ENCODE peak calls at places on chromosomes 5 and 9, in five cellular contexts. S is stomach, A is tibial nerve, B is A549, Z is transverse colon. H is an unnamed sample. For H3K4me1, the result is how much of the 10 kb centered on the place peaks cover.

GRCh38 chr9:126630458-126631237 is 16.9 kb downstream of the LMX1B start:
- DNase-seq in S (no peak), A (no peak), B (no peak), Z (no peak), H (no peak)

GRCh38 chr5:20556364-20556763 is 568.4 kb upstream of the CDH18 start:
- DNase-seq in S (no peak), A (no peak), B (no peak), Z (no peak), H (no peak)

GRCh38 chr5:169626779-169627178 is 10.3 kb upstream of the DOCK2 start:
- DNase-seq in S (no peak), A (no peak), B (no peak), Z (no peak), H (no peak)

GRCh38 chr5:3963662-3964061 is 368.0 kb downstream of the IRX1 start:
- DNase-seq in S (no peak), A (no peak), B (no peak), Z (no peak), H (no peak)

GRCh38 chr5:36300927-36301540 is 668 bp downstream of the RANBP3L start:
- DNase-seq in S (peak), A (no peak), B (no peak), Z (no peak), H (no peak)

GRCh38 chr5:61159841-61160240 is 2.4 kb downstream of the SMIM15 start:
- DNase-seq in S (no peak), A (no peak), B (no peak), Z (no peak), H (no peak)

GRCh38 chr5:126568206-126568755 is 26.7 kb downstream of the ALDH7A1 start:
- DNase-seq in S (peak), A (no peak), B (no peak), Z (no peak), H (no peak)

GRCh38 chr5:17402291-17403121 is 95.5 kb upstream of the TAF11L2 start:
- DNase-seq in S (no peak), A (no peak), B (no peak), Z (no peak), H (no peak)

GRCh38 chr5:77224672-77225355 is 14.3 kb downstream of the PDE8B start:
- DNase-seq in S (no peak), A (no peak), B (no peak), Z (no peak), H (no peak)

GRCh38 chr5:150757087-150757649 is 1.6 kb downstream of the DCTN4 start:
- DNase-seq in S (no peak), A (no peak), B (no peak), Z (no peak), H (no peak)

GRCh38 chr9:70004310-70004709 is 39.3 kb upstream of the MAMDC2 start:
- DNase-seq in S (no peak), A (no peak), B (no peak), Z (no peak), H (no peak)

GRCh38 chr5:89900346-89900745 is 509.2 kb downstream of the CETN3 start:
- DNase-seq in S (no peak), A (no peak), B (no peak), Z (no peak), H (no peak)

GRCh38 chr5:168432903-168433302 is 53.4 kb upstream of the RARS1 start:
- DNase-seq in S (no peak), A (no peak), B (no peak), Z (no peak), H (no peak)

GRCh38 chr5:2374703-2375102 is 376.8 kb downstream of the IRX2 start:
- DNase-seq in S (no peak), A (no peak), B (no peak), Z (no peak), H (peak)

GRCh38 chr9:81472701-81473100 is 216.6 kb downstream of the TLE1 start:
- DNase-seq in S (no peak), A (no peak), B (no peak), Z (no peak), H (no peak)

GRCh38 chr5:148838357-148838756 is 11.9 kb downstream of the ADRB2 start:
- DNase-seq in S (no peak), A (no peak), B (no peak), Z (no peak), H (no peak)

GRCh38 chr9:82637368-82637767 is 425.6 kb downstream of the RASEF start:
- DNase-seq in S (no peak), A (no peak), B (no peak), Z (no peak), H (no peak)

GRCh38 chr9:84493284-84493947 is 152.9 kb upstream of the SLC28A3 start:
- DNase-seq in S (no peak), A (no peak), B (no peak), Z (no peak), H (no peak)

GRCh38 chr9:12859704-12860251 is 85.0 kb downstream of the LURAP1L start:
- DNase-seq in S (no peak), A (no peak), B (peak), Z (no peak), H (no peak)

GRCh38 chr5:92998456-92998855 is 582.6 kb downstream of the NR2F1-AS1 start:
- DNase-seq in S (no peak), A (no peak), B (no peak), Z (no peak), H (no peak)

GRCh38 chr5:127898551-127899213 is 184.9 kb upstream of the SLC12A2 start:
- DNase-seq in S (no peak), A (no peak), B (no peak), Z (no peak), H (no peak)

GRCh38 chr5:110785356-110785755 is 46.5 kb downstream of the SLC25A46 start:
- DNase-seq in S (no peak), A (no peak), B (no peak), Z (no peak), H (no peak)

GRCh38 chr5:317086-317811 is 4.3 kb upstream of the AHRR start:
- DNase-seq in S (no peak), A (no peak), B (peak), Z (peak), H (no peak)

GRCh38 chr9:99748251-99748650 is 73.4 kb upstream of the NR4A3 start:
- DNase-seq in S (no peak), A (no peak), B (no peak), Z (no peak), H (no peak)

GRCh38 chr5:122703214-122703613 is 71.7 kb upstream of the SNX2 start:
- DNase-seq in S (no peak), A (no peak), B (no peak), Z (no peak), H (no peak)
- TF ChIP-seq POLR2A in S (no peak), A (no peak), B (no peak), Z (no peak), H (no peak)

DNA sequence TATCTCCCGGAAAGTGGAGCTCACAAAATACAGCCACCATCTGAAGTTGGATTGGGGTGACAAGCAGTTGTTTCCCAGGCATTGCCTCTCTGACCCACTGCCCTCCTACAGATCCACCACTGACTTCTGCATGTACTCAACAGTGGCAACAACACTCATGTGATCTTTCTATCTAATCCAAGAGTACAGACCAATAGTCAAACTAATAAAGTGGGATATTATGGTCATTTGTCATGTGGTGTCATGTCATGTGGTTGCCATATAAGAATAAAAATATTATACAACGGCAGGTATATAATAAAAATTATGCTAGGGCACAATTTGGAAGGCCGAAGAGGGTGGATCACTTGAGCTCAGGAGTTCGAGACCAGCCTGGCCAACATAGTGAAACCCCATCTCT is 33.0 kb upstream of the SNAPC3 start:
- DNase-seq in S (no peak), A (no peak), B (no peak), Z (no peak), H (no peak)
- H3K4me1 ChIP-seq in S (under half), A (under half), B (under half), Z (under half), H (under half)

DNA sequence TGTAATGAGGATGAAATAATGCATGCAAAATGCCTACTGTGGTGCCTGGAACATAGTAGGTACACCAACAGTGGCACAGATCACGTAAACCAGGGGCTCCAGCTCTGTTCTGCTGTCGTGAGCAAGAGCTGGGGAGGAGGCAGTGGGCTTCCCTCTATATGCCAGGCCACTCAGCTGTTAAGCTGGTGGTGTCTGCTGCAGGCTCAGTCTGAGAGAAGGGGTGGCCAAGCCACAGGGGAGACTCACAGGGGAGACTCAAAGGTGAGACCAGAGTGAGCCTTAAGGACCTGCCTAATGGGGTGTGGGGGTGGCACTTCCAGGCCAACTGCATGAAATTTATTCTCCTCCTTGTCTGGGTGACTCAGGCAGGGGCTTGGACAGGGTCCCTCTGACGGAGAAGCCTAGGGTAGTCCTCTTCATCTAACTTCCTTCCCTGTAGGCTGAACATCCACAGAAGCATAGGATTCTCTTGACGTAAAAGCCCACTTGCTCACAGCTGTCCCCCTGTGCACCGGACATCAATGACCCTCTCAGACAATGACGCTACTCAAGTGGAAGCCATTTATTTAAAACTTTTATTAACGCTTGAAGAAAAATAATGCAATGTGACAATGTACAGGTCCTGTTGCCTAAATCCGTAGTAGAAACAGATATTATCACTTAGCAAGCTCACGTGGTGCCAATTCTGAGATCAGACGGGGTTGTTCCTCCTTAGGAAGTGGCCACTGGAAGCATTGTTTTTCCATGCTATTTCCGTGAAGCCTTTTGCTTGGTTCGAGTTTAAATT is 13.9 kb downstream of the STC2 start:
- DNase-seq in S (no peak), A (no peak), B (no peak), Z (no peak), H (no peak)
- TF ChIP-seq POLR2A in S (no peak), A (no peak), B (no peak), Z (no peak), H (no peak)

GRCh38 chr5:175654807-175655206 is 3.1 kb upstream of the HRH2 start:
- DNase-seq in S (no peak), A (no peak), B (no peak), Z (no peak), H (no peak)
- H3K4me1 ChIP-seq in S (under half), A (under half), B (under half), Z (under half), H (under half)

GRCh38 chr9:137761793-137762192 is 115.8 kb upstream of the CACNA1B start:
- DNase-seq in S (no peak), A (no peak), B (no peak), Z (no peak), H (no peak)
- TF ChIP-seq POLR2A in S (no peak), A (no peak), B (no peak), Z (no peak), H (no peak)

GRCh38 chr5:173717959-173718358 is 101.5 kb upstream of the BOD1 start:
- DNase-seq in S (no peak), A (no peak), B (no peak), Z (no peak), H (no peak)
- H3K4me1 ChIP-seq in S (under half), A (under half), B (under half), Z (under half), H (under half)

DNA sequence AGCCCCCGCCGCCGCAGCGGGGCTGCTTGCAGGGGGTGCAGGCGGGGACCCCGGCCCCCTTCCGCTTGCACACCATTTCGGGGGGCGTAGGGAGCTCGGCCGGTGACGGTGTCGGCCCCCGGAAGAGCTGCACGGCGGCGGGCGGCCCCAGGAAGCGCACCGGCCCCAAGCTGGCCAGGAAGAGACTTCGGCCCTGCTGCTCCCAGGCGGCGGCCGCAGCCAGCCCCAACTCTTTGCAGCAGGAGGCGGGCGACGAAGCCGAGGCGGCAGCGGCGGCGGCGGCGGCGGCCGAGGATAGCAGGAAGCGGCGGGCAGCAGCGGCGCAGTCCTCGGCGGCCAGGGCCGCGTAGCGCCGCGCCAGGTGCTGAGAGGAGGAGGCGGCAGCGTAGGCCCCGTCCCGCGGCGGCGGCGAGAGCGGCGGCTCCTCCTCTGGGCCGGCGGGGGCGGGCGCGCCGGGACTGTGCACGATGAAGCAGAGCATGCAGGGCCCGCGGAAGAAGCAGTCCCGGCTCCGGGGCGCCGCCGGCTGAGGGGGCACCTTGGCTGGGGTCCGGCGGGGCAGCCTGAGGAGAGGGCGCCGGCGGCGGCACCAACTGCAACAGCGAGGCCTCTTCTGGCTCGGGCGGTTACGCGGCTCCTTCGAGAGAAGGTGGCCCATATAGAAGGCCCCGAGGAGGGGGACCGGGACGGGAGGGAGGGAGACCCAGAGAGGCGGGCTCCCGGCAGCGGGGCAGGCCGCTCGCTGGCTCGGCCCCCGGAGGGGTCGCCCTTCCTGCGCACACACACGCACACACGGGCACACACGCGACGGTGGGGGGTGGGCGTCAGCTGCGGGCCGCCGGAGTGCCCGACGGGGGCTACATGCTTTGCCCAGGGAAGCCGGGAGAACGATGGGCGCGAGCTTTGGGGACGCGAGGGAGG is 604 bp downstream of the FBXL17 start:
- DNase-seq in S (peak), A (peak), B (peak), Z (peak), H (peak)
- TF ChIP-seq POLR2A in S (no peak), A (no peak), B (peak), Z (peak), H (peak)

GRCh38 chr5:95883185-95884020 is 60.9 kb upstream of the GLRX start:
- DNase-seq in S (no peak), A (no peak), B (no peak), Z (no peak), H (no peak)
- H3K4me1 ChIP-seq in S (under half), A (under half), B (under half), Z (under half), H (under half)

DNA sequence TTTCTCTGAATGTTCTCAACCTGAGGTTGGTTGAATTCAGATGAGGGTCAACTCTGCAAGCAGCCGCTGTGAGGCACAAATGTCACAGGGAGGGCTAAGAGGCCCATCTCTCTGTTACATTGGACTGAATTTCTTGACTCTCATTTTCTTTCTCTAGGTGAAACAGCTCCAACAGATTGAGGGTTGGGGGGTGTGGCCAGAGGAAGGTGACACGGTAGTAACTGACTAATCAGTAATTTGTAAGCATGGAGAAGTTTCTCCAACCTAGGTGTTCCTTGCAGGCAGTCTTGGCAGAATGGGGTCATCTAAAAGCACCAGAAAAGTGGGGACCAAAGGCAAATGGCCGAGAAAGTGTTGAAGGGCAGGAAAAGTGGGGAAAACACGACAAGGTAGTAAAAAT is 16.8 kb downstream of the CCT5 start:
- DNase-seq in S (no peak), A (no peak), B (no peak), Z (no peak), H (no peak)
- TF ChIP-seq POLR2A in S (no peak), A (no peak), B (no peak), Z (no peak), H (no peak)

H was measured in Peyer's patch.